ENCODE peak calls at places on chromosomes 2 and 18, in eight cellular contexts. P, V, A, J, U, L, Y and D are unnamed samples.
A peak's percentile ranks its signal among the peaks of the same experiment; 100 is the strongest.

GRCh38 chr18:37577051-37577611 is 11.5 kb upstream of the CELF4 start:
- DNase-seq in P (no peak), V (no peak), A (no peak), J (peak; percentile 72), U (no peak), L (no peak), Y (no peak), D (no peak)

GRCh38 chr18:74337155-74337911 is 21.7 kb downstream of the C18orf63 start:
- DNase-seq in P (no peak), V (no peak), A (no peak), J (no peak), U (no peak), L (no peak), Y (no peak), D (no peak)

GRCh38 chr2:20674974-20675679 is 8.2 kb downstream of the GDF7 start:
- DNase-seq in P (peak; percentile 61), V (peak; percentile 51), A (no peak), J (peak; percentile 68), U (no peak), L (no peak), Y (no peak), D (no peak)

GRCh38 chr2:164000171-164000570 is 264.4 kb upstream of the FIGN start:
- DNase-seq in P (no peak), V (no peak), A (no peak), J (no peak), U (no peak), L (no peak), Y (no peak), D (no peak)

GRCh38 chr2:147996828-147997227 is 23.7 kb downstream of the ORC4 start:
- DNase-seq in P (no peak), V (no peak), A (no peak), J (no peak), U (no peak), L (no peak), Y (no peak), D (no peak)

GRCh38 chr2:117771969-117772630 is 42.4 kb upstream of the DDX18 start:
- DNase-seq in P (no peak), V (peak; percentile 63), A (no peak), J (no peak), U (no peak), L (no peak), Y (peak; percentile 46), D (no peak)

GRCh38 chr18:56168049-56168781 is 470.2 kb downstream of the TXNL1 start:
- DNase-seq in P (no peak), V (peak; percentile 58), A (no peak), J (no peak), U (no peak), L (no peak), Y (no peak), D (no peak)

GRCh38 chr2:108169982-108170625 is 69.7 kb upstream of the SULT1C3 start:
- DNase-seq in P (no peak), V (peak; percentile 13), A (no peak), J (no peak), U (no peak), L (no peak), Y (peak; percentile 9), D (no peak)

GRCh38 chr2:230956827-230957755 is 32.0 kb upstream of the GPR55 start:
- DNase-seq in P (peak; percentile 45), V (peak; percentile 73), A (no peak), J (no peak), U (no peak), L (no peak), Y (peak; percentile 84), D (no peak)

GRCh38 chr2:136117391-136117841 is 533 bp downstream of the CXCR4 start:
- DNase-seq in P (peak; percentile 58), V (peak; percentile 71), A (no peak), J (peak; percentile 56), U (peak; percentile 39), L (peak; percentile 63), Y (peak; percentile 71), D (no peak)

GRCh38 chr2:196592912-196593881 is 46.3 kb upstream of the CCDC150 start:
- DNase-seq in P (peak; percentile 59), V (peak; percentile 80), A (no peak), J (peak; percentile 32), U (no peak), L (peak; percentile 72), Y (peak; percentile 90), D (peak; percentile 0)

GRCh38 chr2:70978388-70979357 is at the start of gene ANKRD53:
- DNase-seq in P (peak; percentile 75), V (peak; percentile 81), A (no peak), J (peak; percentile 52), U (no peak), L (peak; percentile 90), Y (peak; percentile 27), D (peak; percentile 13)

GRCh38 chr2:231514951-231515297 is 15.3 kb downstream of the NMUR1 start:
- DNase-seq in P (no peak), V (no peak), A (no peak), J (no peak), U (no peak), L (no peak), Y (no peak), D (no peak)

GRCh38 chr2:190443778-190444481 is 35.8 kb downstream of the MFSD6 start:
- DNase-seq in P (no peak), V (peak; percentile 30), A (no peak), J (no peak), U (no peak), L (no peak), Y (peak; percentile 34), D (no peak)

GRCh38 chr2:187440101-187440500 is 8.0 kb downstream of the CALCRL start:
- DNase-seq in P (no peak), V (no peak), A (no peak), J (no peak), U (no peak), L (no peak), Y (no peak), D (no peak)

GRCh38 chr2:69375494-69376353 is 11.3 kb downstream of the GFPT1 start:
- DNase-seq in P (no peak), V (peak; percentile 35), A (peak; percentile 19), J (no peak), U (no peak), L (no peak), Y (peak; percentile 49), D (no peak)

GRCh38 chr2:83069724-83070123 is 1389.4 kb downstream of the SUCLG1 start:
- DNase-seq in P (no peak), V (peak; percentile 13), A (no peak), J (no peak), U (no peak), L (no peak), Y (no peak), D (no peak)

GRCh38 chr2:28411166-28411755 is 18.6 kb downstream of the FOSL2 start:
- DNase-seq in P (no peak), V (no peak), A (no peak), J (no peak), U (no peak), L (no peak), Y (no peak), D (no peak)

GRCh38 chr2:184597571-184597980 is 753 bp upstream of the ZNF804A start:
- DNase-seq in P (peak; percentile 13), V (peak; percentile 47), A (no peak), J (no peak), U (no peak), L (no peak), Y (peak; percentile 49), D (no peak)
- H3K27ac ChIP-seq in P (peak overlapping the region; percentile 64), V (peak overlapping the region; percentile 38), A (no peak overlapping the region), J (no peak overlapping the region), U (no peak overlapping the region), L (no peak overlapping the region), Y (no peak overlapping the region), D (no peak overlapping the region)

GRCh38 chr2:89819809-89820208 is 1128.3 kb downstream of the RPIA start:
- DNase-seq in P (no peak), V (no peak), A (no peak), J (no peak), U (no peak), L (no peak), Y (no peak), D (no peak)
- H3K9me3 ChIP-seq in P (no peaks in the 10 kb centered on the region), V (peaks cover 46% of the 10 kb centered on the region), A (peaks cover 38% of the 10 kb centered on the region), J (peaks cover 2% of the 10 kb centered on the region), U (peaks cover 10% of the 10 kb centered on the region), L (no peaks in the 10 kb centered on the region), Y (no peaks in the 10 kb centered on the region), D (peaks cover 59% of the 10 kb centered on the region)

GRCh38 chr2:27079233-27080139 is 1.1 kb downstream of the EMILIN1 start:
- DNase-seq in P (no peak), V (no peak), A (no peak), J (no peak), U (no peak), L (peak; percentile 50), Y (peak; percentile 57), D (no peak)

GRCh38 chr2:27077231-27077630 is 1.2 kb upstream of the EMILIN1 start:
- DNase-seq in P (no peak), V (no peak), A (no peak), J (no peak), U (no peak), L (peak; percentile 9), Y (no peak), D (no peak)

GRCh38 chr2:27080140-27080469 is 1.7 kb downstream of the EMILIN1 start:
- DNase-seq in P (no peak), V (no peak), A (no peak), J (no peak), U (no peak), L (peak; percentile 73), Y (no peak), D (no peak)

GRCh38 chr2:27080603-27080938 is 2.2 kb downstream of the EMILIN1 start:
- DNase-seq in P (no peak), V (no peak), A (no peak), J (no peak), U (no peak), L (peak; percentile 74), Y (no peak), D (no peak)

DNA sequence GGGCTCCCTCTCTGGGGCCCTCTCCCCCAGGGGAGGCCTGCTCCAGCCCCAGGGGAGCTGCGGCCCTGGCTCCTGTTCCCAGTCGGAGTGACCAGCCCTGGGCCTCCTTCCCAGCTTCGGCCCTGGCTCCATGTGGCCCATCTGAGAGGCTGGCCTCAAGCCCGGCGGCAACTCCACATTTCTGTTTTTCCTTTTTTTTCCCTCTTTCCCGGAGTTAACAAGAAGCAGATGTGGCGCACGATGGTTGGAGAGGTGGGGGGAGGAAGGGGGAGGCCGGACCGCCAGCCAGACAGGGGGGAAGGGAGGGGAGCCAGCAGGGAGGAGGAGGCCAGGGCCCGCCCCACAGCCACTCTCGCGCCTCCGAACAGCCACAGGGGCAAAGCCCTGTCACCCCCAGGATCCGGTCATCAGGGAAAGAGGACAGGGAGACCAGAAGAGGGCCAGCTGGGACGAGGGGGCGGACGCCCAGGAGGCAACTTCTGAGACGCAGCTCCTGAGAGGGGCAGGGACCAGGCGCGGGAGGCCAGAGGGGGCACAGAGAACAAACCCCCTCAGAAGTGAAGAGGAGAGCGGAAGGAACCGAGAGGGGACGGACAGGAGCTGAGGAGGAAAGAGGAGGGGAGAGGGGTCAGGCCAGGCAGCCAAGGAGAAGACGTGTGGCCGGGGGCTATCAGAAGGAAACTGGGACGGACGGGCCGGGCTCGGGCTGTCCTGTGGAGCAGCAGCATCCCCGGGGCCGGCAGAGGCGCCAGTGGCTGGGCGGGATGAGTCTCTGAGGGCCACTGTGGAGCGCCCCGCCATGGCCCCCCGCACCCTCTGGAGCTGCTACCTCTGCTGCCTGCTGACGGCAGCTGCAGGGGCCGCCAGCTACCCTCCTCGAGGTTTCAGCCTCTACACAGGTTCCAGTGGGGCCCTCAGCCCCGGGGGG is at the start of gene EMILIN1:
- DNase-seq in P (peak; percentile 68), V (peak; percentile 84), A (no peak), J (peak; percentile 89), U (no peak), L (peak; percentile 75), Y (peak; percentile 97), D (no peak)
- H3K27ac ChIP-seq in P (peak within 1 kb of the TSS; percentile 55), V (peak within 1 kb of the TSS; percentile 98), A (no peak within 1 kb of the TSS), J (peak within 1 kb of the TSS; percentile 93), U (no peak within 1 kb of the TSS), L (no peak within 1 kb of the TSS), Y (peak within 1 kb of the TSS; percentile 79), D (no peak within 1 kb of the TSS)

GRCh38 chr18:35386600-35387366 is 9.6 kb upstream of the ZNF396 start:
- DNase-seq in P (peak; percentile 47), V (peak; percentile 91), A (peak; percentile 44), J (peak; percentile 61), U (peak; percentile 47), L (no peak), Y (peak; percentile 68), D (peak; percentile 78)
- H3K9me3 ChIP-seq in P (no peaks in the 10 kb centered on the region), V (peaks cover 3% of the 10 kb centered on the region), A (no peaks in the 10 kb centered on the region), J (no peaks in the 10 kb centered on the region), U (no peaks in the 10 kb centered on the region), L (no peaks in the 10 kb centered on the region), Y (no peaks in the 10 kb centered on the region), D (no peaks in the 10 kb centered on the region)